ENCODE peak calls at places on chromosomes 2 and 18, in eight cellular contexts. T, R, B, C, F, O, V and L are unnamed samples.

GRCh38 chr2:224722777-224723176 is 6.6 kb upstream of the CCDC195 start:
- DNase-seq in T (no peak), R (no peak), B (no peak), C (no peak), F (no peak), O (no peak), V (no peak), L (no peak)

GRCh38 chr2:113305146-113305545 is 26.4 kb upstream of the PAX8 start:
- DNase-seq in T (no peak), R (no peak), B (no peak), C (no peak), F (no peak), O (no peak), V (no peak), L (no peak)

GRCh38 chr18:35971661-35972196 is 750 bp upstream of the RMP24 start:
- DNase-seq in T (no peak), R (no peak), B (no peak), C (no peak), F (no peak), O (no peak), V (no peak), L (no peak)

GRCh38 chr2:201093573-201093972 is 21.8 kb downstream of the NDUFB3 start:
- DNase-seq in T (no peak), R (peak), B (no peak), C (no peak), F (no peak), O (no peak), V (no peak), L (no peak)

GRCh38 chr18:1049173-1049572 is 144.5 kb downstream of the ADCYAP1 start:
- DNase-seq in T (no peak), R (no peak), B (no peak), C (no peak), F (no peak), O (no peak), V (no peak), L (no peak)

GRCh38 chr2:39202639-39203369 is 41.0 kb downstream of the CDKL4 start:
- DNase-seq in T (no peak), R (peak), B (no peak), C (no peak), F (peak), O (no peak), V (no peak), L (no peak)

GRCh38 chr2:103161456-103162289 is 399.8 kb downstream of the TMEM182 start:
- DNase-seq in T (peak), R (peak), B (peak), C (peak), F (no peak), O (peak), V (no peak), L (peak)

GRCh38 chr2:119283873-119284331 is 60.3 kb downstream of the STEAP3 start:
- DNase-seq in T (peak), R (peak), B (peak), C (no peak), F (no peak), O (no peak), V (no peak), L (no peak)

GRCh38 chr18:76488190-76488589 is 6.9 kb downstream of the ZNF516 start:
- DNase-seq in T (no peak), R (peak), B (peak), C (no peak), F (no peak), O (no peak), V (no peak), L (no peak)

GRCh38 chr2:210663574-210663973 is 107.2 kb downstream of the CPS1 start:
- DNase-seq in T (no peak), R (peak), B (no peak), C (peak), F (peak), O (no peak), V (no peak), L (no peak)

GRCh38 chr2:32012872-32013271 is 2.1 kb upstream of the MEMO1 start:
- DNase-seq in T (no peak), R (no peak), B (no peak), C (no peak), F (no peak), O (no peak), V (no peak), L (no peak)

GRCh38 chr2:175853110-175853509 is 149.0 kb downstream of the LNPK start:
- DNase-seq in T (no peak), R (no peak), B (no peak), C (no peak), F (no peak), O (no peak), V (no peak), L (no peak)

GRCh38 chr2:77397763-77398162 is 124.4 kb downstream of the LRRTM4 start:
- DNase-seq in T (no peak), R (no peak), B (no peak), C (no peak), F (peak), O (no peak), V (no peak), L (no peak)

GRCh38 chr2:181231151-181231550 is 226.0 kb upstream of the ITGA4 start:
- DNase-seq in T (no peak), R (no peak), B (no peak), C (no peak), F (no peak), O (no peak), V (no peak), L (no peak)

GRCh38 chr2:191173206-191173605 is 22.4 kb upstream of the STAT4 start:
- DNase-seq in T (no peak), R (no peak), B (no peak), C (no peak), F (no peak), O (no peak), V (no peak), L (no peak)

GRCh38 chr2:175418224-175418843 is 236.8 kb upstream of the ATP5MC3 start:
- DNase-seq in T (no peak), R (no peak), B (no peak), C (no peak), F (no peak), O (no peak), V (no peak), L (no peak)

GRCh38 chr2:138113871-138114525 is 149.7 kb downstream of the HNMT start:
- DNase-seq in T (no peak), R (peak), B (no peak), C (no peak), F (no peak), O (no peak), V (no peak), L (no peak)

GRCh38 chr2:61144697-61145268 is 17.2 kb upstream of the C2orf74 start:
- DNase-seq in T (peak), R (peak), B (peak), C (peak), F (peak), O (peak), V (peak), L (peak)

GRCh38 chr18:56495884-56496283 is 142.5 kb downstream of the TXNL1 start:
- DNase-seq in T (no peak), R (no peak), B (no peak), C (no peak), F (no peak), O (no peak), V (no peak), L (no peak)

GRCh38 chr18:53796042-53796729 is 428.3 kb downstream of the MBD2 start:
- DNase-seq in T (no peak), R (peak), B (peak), C (no peak), F (peak), O (no peak), V (no peak), L (peak)

GRCh38 chr2:70403267-70404053 is 101.6 kb upstream of the FAM136A start:
- DNase-seq in T (no peak), R (no peak), B (no peak), C (no peak), F (no peak), O (no peak), V (no peak), L (no peak)

GRCh38 chr18:80157708-80158343 is 48.8 kb downstream of the ADNP2 start:
- DNase-seq in T (peak), R (peak), B (peak), C (peak), F (no peak), O (peak), V (peak), L (peak)

GRCh38 chr2:165634855-165635254 is 159.2 kb downstream of the GALNT3 start:
- DNase-seq in T (peak), R (peak), B (no peak), C (peak), F (no peak), O (no peak), V (peak), L (no peak)

GRCh38 chr2:153163055-153163454 is 315.5 kb downstream of the RPRM start:
- DNase-seq in T (no peak), R (peak), B (no peak), C (peak), F (no peak), O (no peak), V (no peak), L (peak)

GRCh38 chr18:12990128-12990485 is 1.1 kb upstream of the CEP192 start:
- DNase-seq in T (no peak), R (no peak), B (no peak), C (no peak), F (no peak), O (no peak), V (no peak), L (no peak)

GRCh38 chr2:64260817-64261216 is 116.6 kb upstream of the PELI1 start:
- DNase-seq in T (peak), R (peak), B (no peak), C (peak), F (no peak), O (peak), V (no peak), L (peak)

GRCh38 chr2:96526101-96526591 is 10.4 kb upstream of the ARID5A start:
- DNase-seq in T (no peak), R (no peak), B (no peak), C (no peak), F (no peak), O (no peak), V (no peak), L (no peak)

GRCh38 chr2:28366496-28367282 is 26.0 kb upstream of the FOSL2 start:
- DNase-seq in T (no peak), R (peak), B (no peak), C (no peak), F (no peak), O (no peak), V (no peak), L (no peak)

GRCh38 chr2:224410946-224411561 is 9.1 kb upstream of the FAM124B start:
- DNase-seq in T (no peak), R (peak), B (peak), C (no peak), F (no peak), O (no peak), V (no peak), L (no peak)

GRCh38 chr2:222690564-222691200 is 19.2 kb downstream of the MOGAT1 start:
- DNase-seq in T (peak), R (peak), B (peak), C (peak), F (no peak), O (peak), V (peak), L (peak)

GRCh38 chr2:10169581-10169980 is 47.0 kb downstream of the RRM2 start:
- DNase-seq in T (no peak), R (peak), B (no peak), C (no peak), F (no peak), O (no peak), V (no peak), L (no peak)

GRCh38 chr2:107412981-107413380 is 413.7 kb upstream of the RGPD4 start:
- DNase-seq in T (no peak), R (peak), B (no peak), C (no peak), F (no peak), O (no peak), V (no peak), L (no peak)

GRCh38 chr2:23624378-23624777 is 239.4 kb downstream of the KLHL29 start:
- DNase-seq in T (no peak), R (peak), B (no peak), C (no peak), F (no peak), O (no peak), V (no peak), L (no peak)

GRCh38 chr2:30145826-30146336 is 926 bp upstream of the YPEL5 start:
- DNase-seq in T (no peak), R (peak), B (no peak), C (no peak), F (no peak), O (no peak), V (no peak), L (no peak)

GRCh38 chr18:43420950-43421349 is 143.7 kb upstream of the SYT4 start:
- DNase-seq in T (no peak), R (no peak), B (no peak), C (no peak), F (no peak), O (no peak), V (no peak), L (no peak)
- TF ChIP-seq CTCF in T (no peak), R (peak), B (no peak), C (peak), F (peak), O (no peak), V (no peak), L (no peak)

DNA sequence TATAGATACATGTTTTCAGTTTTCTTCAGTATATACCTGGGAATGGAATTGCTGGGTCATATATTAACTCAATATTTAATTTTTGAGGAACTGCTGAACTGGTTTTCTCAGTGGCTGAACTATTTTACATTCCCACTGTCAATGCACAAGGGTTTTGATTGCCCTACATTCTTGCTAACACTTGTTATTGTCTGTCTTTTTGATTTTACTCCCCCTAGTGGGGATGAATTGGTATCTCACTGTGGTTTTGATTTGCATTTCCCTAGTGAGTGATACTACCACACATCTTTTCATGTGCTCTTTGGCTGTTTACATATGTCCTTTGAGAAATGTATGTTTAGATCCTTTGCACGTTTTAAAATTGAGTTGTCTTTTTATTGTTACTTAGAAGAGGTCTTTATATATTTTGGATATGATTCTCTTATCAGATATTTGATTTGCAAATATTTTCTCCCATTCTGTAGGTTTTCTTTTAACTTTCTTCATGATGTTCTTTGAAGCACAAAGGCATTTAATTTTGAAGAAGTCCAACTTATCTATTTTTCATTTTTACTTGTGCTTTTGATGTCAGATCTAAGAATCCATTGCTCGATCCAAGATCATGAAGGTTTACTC is 36.2 kb downstream of the ASB1 start:
- DNase-seq in T (no peak), R (peak), B (peak), C (no peak), F (peak), O (peak), V (no peak), L (peak)
- TF ChIP-seq CTCF in T (peak), R (peak), B (peak), C (peak), F (peak), O (peak), V (no peak), L (peak)

GRCh38 chr18:5456577-5457466 is 87.0 kb downstream of the EPB41L3 start:
- DNase-seq in T (no peak), R (peak), B (peak), C (peak), F (no peak), O (peak), V (no peak), L (no peak)
- TF ChIP-seq CTCF in T (peak), R (peak), B (peak), C (peak), F (peak), O (no peak), V (no peak), L (no peak)

GRCh38 chr2:21396252-21396651 is 272.5 kb downstream of the TDRD15 start:
- DNase-seq in T (no peak), R (no peak), B (no peak), C (no peak), F (peak), O (no peak), V (no peak), L (no peak)

GRCh38 chr2:21392660-21393059 is 268.9 kb downstream of the TDRD15 start:
- DNase-seq in T (no peak), R (no peak), B (no peak), C (no peak), F (no peak), O (no peak), V (no peak), L (no peak)

DNA sequence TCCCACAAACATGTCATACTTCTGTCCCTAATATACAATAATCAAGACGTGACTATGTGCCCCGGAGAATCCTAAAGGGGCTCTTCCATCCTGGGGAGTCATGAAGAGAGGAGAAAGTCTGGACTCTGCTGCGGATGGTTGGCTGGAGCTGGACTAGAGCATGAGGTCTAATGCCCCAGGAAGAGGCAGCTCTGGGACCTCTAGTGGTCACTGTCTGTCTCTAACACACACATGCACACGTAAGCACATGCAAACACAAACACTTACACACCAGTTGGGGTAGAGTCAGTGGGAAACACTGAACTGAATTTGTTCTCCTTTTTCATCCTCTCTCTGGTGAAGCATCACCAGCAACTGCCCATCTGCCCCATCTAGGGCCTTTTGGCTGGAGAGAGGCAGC is 271.6 kb downstream of the TDRD15 start:
- DNase-seq in T (peak), R (no peak), B (no peak), C (no peak), F (no peak), O (no peak), V (no peak), L (no peak)
- TF ChIP-seq CTCF in T (peak), R (no peak), B (no peak), C (no peak), F (peak), O (no peak), V (no peak), L (no peak)

DNA sequence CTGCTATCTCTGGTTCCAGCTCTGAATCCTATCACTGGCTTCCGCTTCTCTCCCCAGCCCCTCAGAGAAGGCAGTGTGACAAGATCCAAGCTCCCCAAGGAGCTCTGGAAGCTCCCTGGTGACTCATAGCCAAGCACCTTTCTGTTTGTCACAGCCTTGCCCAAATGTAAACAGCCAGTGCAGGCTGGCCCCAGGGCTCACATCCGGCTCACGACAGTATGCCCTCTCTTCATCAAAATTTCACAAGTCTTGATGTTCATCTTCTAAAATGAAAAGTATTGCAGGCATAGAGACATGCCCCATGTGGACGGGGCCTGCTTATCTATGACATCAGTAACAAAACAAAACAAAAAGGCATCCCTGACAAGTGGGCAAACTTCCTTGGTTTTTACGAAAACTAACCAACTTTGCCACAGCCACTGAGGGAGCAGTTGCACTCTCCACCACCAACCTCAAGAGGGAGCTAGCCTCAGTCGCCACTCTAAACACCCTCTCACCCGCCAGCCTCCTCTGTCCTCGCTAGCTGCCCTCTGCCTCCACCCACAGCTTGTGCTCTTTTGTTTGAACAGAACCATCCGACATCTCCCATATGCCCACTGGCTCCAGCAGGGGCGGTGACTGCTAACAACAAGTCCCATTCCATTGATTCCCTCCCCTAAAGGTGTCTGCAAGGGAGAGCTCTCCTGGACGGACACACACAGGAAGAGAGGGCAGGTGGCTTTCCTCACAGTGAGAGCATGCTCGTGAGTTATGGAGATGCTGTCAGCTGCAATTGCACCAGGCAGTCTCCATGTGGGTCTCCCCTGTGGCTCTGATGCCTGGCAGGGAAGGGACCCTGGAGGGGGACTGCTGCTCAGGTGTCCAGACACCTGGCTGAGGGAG is 71.0 kb upstream of the DAPL1 start:
- DNase-seq in T (peak), R (no peak), B (no peak), C (peak), F (no peak), O (no peak), V (no peak), L (no peak)
- TF ChIP-seq CTCF in T (peak), R (peak), B (peak), C (peak), F (peak), O (no peak), V (no peak), L (no peak)

DNA sequence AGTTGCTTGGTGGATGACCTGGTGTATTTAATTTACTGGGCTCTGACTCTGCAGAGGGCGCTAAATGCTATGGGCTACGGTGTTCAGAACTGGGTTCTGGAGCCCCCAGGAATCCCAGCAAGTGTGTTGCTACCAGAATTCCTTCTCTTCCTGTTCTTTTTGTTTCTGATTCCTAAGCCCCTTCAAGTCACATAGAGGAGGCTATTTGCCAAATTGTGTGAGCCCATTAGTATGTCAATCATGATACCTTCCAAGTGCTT is 358.2 kb upstream of the SPRED2 start:
- DNase-seq in T (no peak), R (no peak), B (no peak), C (no peak), F (no peak), O (no peak), V (no peak), L (no peak)
- TF ChIP-seq CTCF in T (no peak), R (no peak), B (no peak), C (no peak), F (no peak), O (no peak), V (no peak), L (no peak)

GRCh38 chr2:99940963-99941362 is 201.4 kb downstream of the AFF3 start:
- DNase-seq in T (no peak), R (peak), B (no peak), C (no peak), F (peak), O (no peak), V (peak), L (no peak)
- TF ChIP-seq CTCF in T (no peak), R (no peak), B (no peak), C (no peak), F (no peak), O (no peak), V (no peak), L (no peak)